ENCODE peak calls at places on chromosomes 16 and 17, in six cellular contexts. One of them, this sample, is unnamed.

GRCh38 chr17:63816123-63816522 is 11.1 kb upstream of the PSMC5 start:
- DNase-seq in heart left ventricle: no peak
- DNase-seq in right lobe of liver: no peak
- DNase-seq in thyroid gland: no peak
- DNase-seq in breast epithelium: no peak
- DNase-seq in body of pancreas: no peak
- DNase-seq in this sample: no peak

GRCh38 chr17:65099941-65100315 is 37.2 kb upstream of the RGS9 start:
- DNase-seq in thyroid gland: peak; percentile 62
- DNase-seq in heart left ventricle: no peak
- DNase-seq in right lobe of liver: peak; percentile 45
- DNase-seq in breast epithelium: peak; percentile 45
- DNase-seq in body of pancreas: peak; percentile 41
- DNase-seq in this sample: no peak

GRCh38 chr17:10290046-10290445 is 82.8 kb downstream of the MYH13 start:
- DNase-seq in breast epithelium: no peak
- DNase-seq in body of pancreas: no peak
- DNase-seq in right lobe of liver: no peak
- DNase-seq in thyroid gland: peak; percentile 2
- DNase-seq in heart left ventricle: peak; percentile 37
- DNase-seq in this sample: no peak

GRCh38 chr16:4376126-4376819 is 4.6 kb downstream of the VASN start:
- DNase-seq in body of pancreas: peak; percentile 90
- DNase-seq in breast epithelium: peak; percentile 47
- DNase-seq in heart left ventricle: peak; percentile 89
- DNase-seq in right lobe of liver: peak; percentile 92
- DNase-seq in thyroid gland: peak; percentile 97
- DNase-seq in this sample: peak; percentile 98

GRCh38 chr16:72876221-72876620 is 171.7 kb downstream of the ZFHX3 start:
- DNase-seq in thyroid gland: no peak
- DNase-seq in heart left ventricle: peak; percentile 82
- DNase-seq in breast epithelium: no peak
- DNase-seq in right lobe of liver: no peak
- DNase-seq in body of pancreas: no peak
- DNase-seq in this sample: no peak

GRCh38 chr17:12509836-12510235 is 155.9 kb upstream of the MYOCD start:
- DNase-seq in body of pancreas: no peak
- DNase-seq in breast epithelium: no peak
- DNase-seq in right lobe of liver: no peak
- DNase-seq in thyroid gland: no peak
- DNase-seq in heart left ventricle: no peak
- DNase-seq in this sample: no peak

GRCh38 chr16:80570106-80570478 is 29.3 kb downstream of the DYNLRB2 start:
- DNase-seq in heart left ventricle: no peak
- DNase-seq in right lobe of liver: no peak
- DNase-seq in thyroid gland: no peak
- DNase-seq in breast epithelium: no peak
- DNase-seq in body of pancreas: no peak
- DNase-seq in this sample: no peak

GRCh38 chr16:1706386-1707192 is 594 bp downstream of the MAPK8IP3 start:
- DNase-seq in heart left ventricle: no peak
- DNase-seq in right lobe of liver: no peak
- DNase-seq in body of pancreas: peak; percentile 33
- DNase-seq in thyroid gland: peak; percentile 15
- DNase-seq in breast epithelium: no peak
- DNase-seq in this sample: no peak

GRCh38 chr16:75341934-75342811 is 90.7 kb upstream of the BCAR1 start:
- DNase-seq in breast epithelium: no peak
- DNase-seq in heart left ventricle: no peak
- DNase-seq in thyroid gland: no peak
- DNase-seq in right lobe of liver: peak; percentile 34
- DNase-seq in body of pancreas: no peak
- DNase-seq in this sample: no peak

GRCh38 chr17:80501739-80502577 is 25.6 kb upstream of the NPTX1 start:
- DNase-seq in breast epithelium: peak; percentile 57
- DNase-seq in right lobe of liver: no peak
- DNase-seq in thyroid gland: no peak
- DNase-seq in heart left ventricle: no peak
- DNase-seq in body of pancreas: no peak
- DNase-seq in this sample: peak; percentile 80

GRCh38 chr16:65975049-65975708 is 391.3 kb upstream of the CDH5 start:
- DNase-seq in right lobe of liver: no peak
- DNase-seq in heart left ventricle: no peak
- DNase-seq in body of pancreas: no peak
- DNase-seq in thyroid gland: no peak
- DNase-seq in breast epithelium: no peak
- DNase-seq in this sample: no peak

GRCh38 chr16:29675811-29676643 is 3.0 kb upstream of the QPRT start:
- DNase-seq in thyroid gland: no peak
- DNase-seq in breast epithelium: no peak
- DNase-seq in right lobe of liver: no peak
- DNase-seq in body of pancreas: no peak
- DNase-seq in heart left ventricle: no peak
- DNase-seq in this sample: no peak

GRCh38 chr17:32688221-32688620 is 188.7 kb downstream of the MYO1D start:
- DNase-seq in body of pancreas: no peak
- DNase-seq in thyroid gland: no peak
- DNase-seq in breast epithelium: no peak
- DNase-seq in heart left ventricle: no peak
- DNase-seq in right lobe of liver: no peak
- DNase-seq in this sample: no peak

GRCh38 chr17:80656590-80656989 is 112.0 kb downstream of the RPTOR start:
- DNase-seq in thyroid gland: no peak
- DNase-seq in right lobe of liver: no peak
- DNase-seq in body of pancreas: no peak
- DNase-seq in heart left ventricle: no peak
- DNase-seq in breast epithelium: no peak
- DNase-seq in this sample: no peak

GRCh38 chr16:66266436-66267286 is 99.8 kb upstream of the CDH5 start:
- DNase-seq in heart left ventricle: peak; percentile 65
- DNase-seq in breast epithelium: peak; percentile 49
- DNase-seq in thyroid gland: no peak
- DNase-seq in body of pancreas: no peak
- DNase-seq in right lobe of liver: no peak
- DNase-seq in this sample: no peak

GRCh38 chr17:40648326-40648968 is 829 bp upstream of the SMARCE1 start:
- DNase-seq in body of pancreas: no peak
- DNase-seq in right lobe of liver: peak; percentile 55
- DNase-seq in thyroid gland: peak; percentile 1
- DNase-seq in heart left ventricle: no peak
- DNase-seq in breast epithelium: no peak
- DNase-seq in this sample: no peak

GRCh38 chr16:69371564-69371963 is 14.2 kb downstream of the TERF2 start:
- DNase-seq in right lobe of liver: no peak
- DNase-seq in thyroid gland: no peak
- DNase-seq in body of pancreas: no peak
- DNase-seq in heart left ventricle: no peak
- DNase-seq in breast epithelium: no peak
- DNase-seq in this sample: no peak

GRCh38 chr17:32634167-32634566 is 147.4 kb downstream of the CDK5R1 start:
- DNase-seq in body of pancreas: no peak
- DNase-seq in right lobe of liver: no peak
- DNase-seq in heart left ventricle: no peak
- DNase-seq in breast epithelium: no peak
- DNase-seq in thyroid gland: no peak
- DNase-seq in this sample: no peak

GRCh38 chr17:76202516-76202915 is 37.8 kb downstream of the RNF157 start:
- DNase-seq in right lobe of liver: no peak
- DNase-seq in thyroid gland: no peak
- DNase-seq in heart left ventricle: no peak
- DNase-seq in body of pancreas: no peak
- DNase-seq in breast epithelium: no peak
- DNase-seq in this sample: no peak

GRCh38 chr17:69539274-69539673 is 124.8 kb downstream of the MAP2K6 start:
- DNase-seq in heart left ventricle: no peak
- DNase-seq in breast epithelium: no peak
- DNase-seq in body of pancreas: no peak
- DNase-seq in right lobe of liver: no peak
- DNase-seq in thyroid gland: no peak
- DNase-seq in this sample: no peak

DNA sequence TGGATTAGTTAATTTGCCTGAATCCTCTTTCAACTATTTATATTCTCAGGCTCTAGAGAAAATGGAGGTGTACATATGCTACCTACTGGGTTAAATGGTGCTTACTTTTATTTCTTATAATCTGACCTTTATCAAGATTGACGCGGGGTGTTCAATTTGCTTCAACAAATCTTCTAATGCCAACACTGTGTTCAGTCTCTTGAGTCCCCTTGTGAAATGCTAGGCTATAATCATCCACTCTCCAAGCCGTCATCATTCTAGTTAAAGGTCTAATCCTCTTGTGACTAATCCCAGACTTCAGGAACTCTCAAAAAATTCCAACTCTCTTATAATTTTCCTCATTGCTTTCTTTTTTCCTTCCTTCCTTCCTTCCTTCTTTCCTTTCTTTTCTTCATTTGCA is 1396.2 kb downstream of the CDH8 start:
- DNase-seq in thyroid gland: no peak
- DNase-seq in breast epithelium: no peak
- DNase-seq in body of pancreas: no peak
- DNase-seq in heart left ventricle: no peak
- DNase-seq in right lobe of liver: no peak
- DNase-seq in this sample: no peak
- H3K9me3 ChIP-seq in thyroid gland: no peaks in the 10 kb centered on the region
- H3K9me3 ChIP-seq in breast epithelium: no peaks in the 10 kb centered on the region
- H3K9me3 ChIP-seq in body of pancreas: no peaks in the 10 kb centered on the region
- H3K9me3 ChIP-seq in heart left ventricle: no peaks in the 10 kb centered on the region
- H3K9me3 ChIP-seq in right lobe of liver: no peaks in the 10 kb centered on the region
- H3K9me3 ChIP-seq in this sample: no peaks in the 10 kb centered on the region

DNA sequence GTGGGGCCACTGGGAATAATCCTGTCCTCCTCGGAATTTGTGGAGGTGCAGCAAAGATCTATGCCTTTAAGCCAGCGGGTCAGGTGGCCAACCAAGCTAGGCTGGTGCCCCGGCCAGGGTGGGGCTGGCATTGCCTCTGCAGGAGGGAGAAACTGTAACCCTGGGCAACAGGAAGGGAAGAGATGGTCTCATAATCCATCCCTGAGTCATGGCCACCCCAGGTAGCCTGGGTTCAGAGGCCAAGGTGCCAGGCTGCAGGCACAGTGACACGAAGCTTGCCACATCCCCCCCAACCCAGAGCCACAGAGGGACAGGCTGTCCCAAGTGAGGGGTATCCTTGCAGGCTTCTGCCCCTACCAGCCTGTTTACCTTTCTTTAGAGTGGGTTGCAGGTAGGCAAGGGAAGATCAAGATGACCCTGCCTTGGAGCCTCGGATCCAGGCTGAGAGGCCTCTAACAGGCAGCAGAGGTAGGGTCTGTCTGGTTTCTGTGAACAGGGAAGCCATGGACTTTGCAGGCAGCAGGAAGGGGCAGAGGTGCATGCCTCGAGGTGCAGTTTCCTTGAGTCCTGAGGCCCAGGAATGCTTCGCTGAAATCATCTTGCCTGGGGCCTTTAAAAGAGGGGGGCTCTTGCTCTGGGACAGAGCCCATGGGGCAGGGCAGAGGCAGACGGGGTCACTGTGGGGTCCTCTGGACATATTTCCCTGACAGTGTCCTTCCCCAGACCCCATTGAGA is 4.0 kb downstream of the LASP1 start:
- DNase-seq in heart left ventricle: no peak
- DNase-seq in breast epithelium: no peak
- DNase-seq in right lobe of liver: peak; percentile 71
- DNase-seq in body of pancreas: no peak
- DNase-seq in thyroid gland: no peak
- DNase-seq in this sample: no peak
- H3K4me3 ChIP-seq in heart left ventricle: no peak overlapping the region
- H3K4me3 ChIP-seq in breast epithelium: no peak overlapping the region
- H3K4me3 ChIP-seq in right lobe of liver: no peak overlapping the region
- H3K4me3 ChIP-seq in body of pancreas: no peak overlapping the region
- H3K4me3 ChIP-seq in thyroid gland: no peak overlapping the region
- H3K4me3 ChIP-seq in this sample: no peak overlapping the region

GRCh38 chr17:82943339-82943738 is 103.5 kb upstream of the ZNF750 start:
- DNase-seq in body of pancreas: no peak
- DNase-seq in right lobe of liver: peak; percentile 5
- DNase-seq in thyroid gland: no peak
- DNase-seq in heart left ventricle: no peak
- DNase-seq in breast epithelium: no peak
- DNase-seq in this sample: peak; percentile 26

GRCh38 chr17:82946081-82946480 is 106.3 kb upstream of the ZNF750 start:
- DNase-seq in right lobe of liver: no peak
- DNase-seq in body of pancreas: no peak
- DNase-seq in breast epithelium: no peak
- DNase-seq in heart left ventricle: no peak
- DNase-seq in thyroid gland: no peak
- DNase-seq in this sample: no peak

GRCh38 chr17:82942166-82943130 is 102.6 kb upstream of the ZNF750 start:
- DNase-seq in thyroid gland: no peak
- DNase-seq in breast epithelium: no peak
- DNase-seq in right lobe of liver: peak; percentile 10
- DNase-seq in heart left ventricle: no peak
- DNase-seq in body of pancreas: no peak
- DNase-seq in this sample: peak; percentile 45

GRCh38 chr17:82944990-82945389 is 105.2 kb upstream of the ZNF750 start:
- DNase-seq in heart left ventricle: no peak
- DNase-seq in thyroid gland: no peak
- DNase-seq in breast epithelium: no peak
- DNase-seq in body of pancreas: no peak
- DNase-seq in right lobe of liver: no peak
- DNase-seq in this sample: no peak

DNA sequence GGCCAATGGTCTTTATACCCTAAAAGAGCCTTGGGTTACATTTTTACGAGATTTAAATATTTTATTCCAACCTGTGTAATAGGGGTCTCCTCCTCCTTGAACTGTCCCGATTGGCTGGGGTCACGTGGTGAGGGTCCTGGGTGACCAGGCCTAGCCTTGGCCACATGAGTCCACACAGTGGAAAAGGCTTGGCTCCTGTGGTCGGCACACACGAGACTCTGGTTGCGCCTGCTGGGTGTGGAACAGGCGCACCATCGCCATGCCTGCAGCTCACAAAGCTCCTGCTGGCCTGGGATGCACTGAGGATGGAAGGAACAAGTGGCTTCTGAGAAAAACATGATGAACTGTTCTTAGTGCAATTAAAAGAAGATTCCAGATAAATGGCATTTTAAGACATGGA is 103.9 kb upstream of the ZNF750 start:
- DNase-seq in heart left ventricle: no peak
- DNase-seq in breast epithelium: no peak
- DNase-seq in thyroid gland: no peak
- DNase-seq in body of pancreas: no peak
- DNase-seq in right lobe of liver: no peak
- DNase-seq in this sample: peak; percentile 22
- H3K9me3 ChIP-seq in heart left ventricle: peaks cover 6% of the 10 kb centered on the region
- H3K9me3 ChIP-seq in breast epithelium: peaks cover 32% of the 10 kb centered on the region
- H3K9me3 ChIP-seq in thyroid gland: no peaks in the 10 kb centered on the region
- H3K9me3 ChIP-seq in body of pancreas: no peaks in the 10 kb centered on the region
- H3K9me3 ChIP-seq in right lobe of liver: no peaks in the 10 kb centered on the region
- H3K9me3 ChIP-seq in this sample: peaks cover 9% of the 10 kb centered on the region

DNA sequence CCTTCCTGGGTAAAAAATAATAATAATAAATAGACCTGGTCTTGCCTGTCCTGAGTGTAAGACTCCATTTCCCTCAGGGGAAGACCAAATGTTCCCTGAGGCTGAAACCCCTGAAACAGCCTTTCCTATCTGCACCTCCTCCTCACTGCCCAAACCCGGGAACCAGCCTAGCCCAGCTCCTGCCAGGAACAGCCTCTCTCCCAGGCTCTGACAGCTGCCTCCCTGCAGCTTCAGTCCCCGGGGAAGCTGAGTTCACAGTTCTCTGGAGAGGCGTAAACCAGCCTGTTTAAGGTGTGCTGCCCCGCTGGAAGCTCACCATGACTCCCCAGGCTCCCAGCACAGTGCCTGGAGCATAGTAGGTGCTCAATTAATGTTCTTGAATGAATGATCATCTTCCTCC is 7.3 kb upstream of the CDT1 start:
- DNase-seq in thyroid gland: no peak
- DNase-seq in heart left ventricle: no peak
- DNase-seq in body of pancreas: no peak
- DNase-seq in breast epithelium: no peak
- DNase-seq in right lobe of liver: no peak
- DNase-seq in this sample: no peak
- H3K4me3 ChIP-seq in thyroid gland: no peak overlapping the region
- H3K4me3 ChIP-seq in heart left ventricle: no peak overlapping the region
- H3K4me3 ChIP-seq in body of pancreas: no peak overlapping the region
- H3K4me3 ChIP-seq in breast epithelium: no peak overlapping the region
- H3K4me3 ChIP-seq in right lobe of liver: no peak overlapping the region
- H3K4me3 ChIP-seq in this sample: no peak overlapping the region

This sample was measured in kidney.